ENCODE peak calls at places on chromosomes 6 and 20, in eight cellular contexts. P, R, G, E, T, X, L and O are unnamed samples.

GRCh38 chr6:11387702-11388101 is 149.8 kb upstream of the TMEM170B start:
- DNase-seq in P (no peak), R (no peak), G (no peak), E (no peak), T (no peak), X (no peak), L (no peak), O (no peak)

GRCh38 chr6:129153257-129153656 is 270.3 kb downstream of the LAMA2 start:
- DNase-seq in P (no peak), R (no peak), G (no peak), E (no peak), T (no peak), X (no peak), L (no peak), O (no peak)

GRCh38 chr6:130625825-130626500 is 201.2 kb upstream of the SMLR1 start:
- DNase-seq in P (no peak), R (no peak), G (peak; percentile 20), E (no peak), T (no peak), X (peak; percentile 91), L (no peak), O (peak; percentile 65)

GRCh38 chr6:75601608-75602163 is at the start of gene SENP6:
- DNase-seq in P (peak; percentile 81), R (peak; percentile 82), G (peak; percentile 64), E (peak; percentile 81), T (peak; percentile 54), X (peak; percentile 89), L (peak; percentile 68), O (peak; percentile 66)

GRCh38 chr6:125140808-125141207 is 12.8 kb upstream of the TPD52L1 start:
- DNase-seq in P (no peak), R (no peak), G (no peak), E (no peak), T (no peak), X (no peak), L (no peak), O (no peak)

GRCh38 chr6:134982161-134982560 is 32.3 kb upstream of the ALDH8A1 start:
- DNase-seq in P (no peak), R (no peak), G (no peak), E (no peak), T (no peak), X (no peak), L (no peak), O (no peak)

GRCh38 chr6:6892706-6893601 is 214.8 kb upstream of the RREB1 start:
- DNase-seq in P (no peak), R (no peak), G (no peak), E (no peak), T (no peak), X (no peak), L (no peak), O (no peak)

GRCh38 chr20:31497838-31498540 is 16.3 kb upstream of the HM13 start:
- DNase-seq in P (no peak), R (no peak), G (no peak), E (no peak), T (no peak), X (peak; percentile 41), L (no peak), O (no peak)

GRCh38 chr6:32116674-32117073 is 7.5 kb upstream of the TNXB start:
- DNase-seq in P (no peak), R (no peak), G (no peak), E (no peak), T (no peak), X (peak; percentile 33), L (no peak), O (peak; percentile 57)

GRCh38 chr6:169212897-169213813 is 40.5 kb downstream of the THBS2 start:
- DNase-seq in P (peak; percentile 57), R (peak; percentile 75), G (peak; percentile 90), E (peak; percentile 94), T (peak; percentile 77), X (peak; percentile 91), L (peak; percentile 87), O (no peak)

GRCh38 chr6:90082847-90083246 is 188.6 kb downstream of the GJA10 start:
- DNase-seq in P (no peak), R (no peak), G (no peak), E (no peak), T (no peak), X (no peak), L (no peak), O (no peak)

GRCh38 chr20:7392551-7392950 is 547.7 kb downstream of the HAO1 start:
- DNase-seq in P (no peak), R (peak; percentile 6), G (no peak), E (no peak), T (no peak), X (peak; percentile 34), L (no peak), O (no peak)

GRCh38 chr20:23086056-23086551 is at the start of gene CD93:
- DNase-seq in P (peak; percentile 86), R (no peak), G (peak; percentile 10), E (peak; percentile 41), T (no peak), X (no peak), L (peak; percentile 29), O (no peak)

GRCh38 chr20:56780266-56780665 is 151.2 kb downstream of the TFAP2C start:
- DNase-seq in P (no peak), R (no peak), G (no peak), E (no peak), T (no peak), X (no peak), L (no peak), O (no peak)

GRCh38 chr6:43246301-43247114 is 3.2 kb downstream of the TTBK1 start:
- DNase-seq in P (no peak), R (peak; percentile 88), G (no peak), E (no peak), T (no peak), X (peak; percentile 44), L (no peak), O (peak; percentile 70)

GRCh38 chr6:52498538-52499017 is 78.3 kb downstream of the TRAM2 start:
- DNase-seq in P (no peak), R (no peak), G (no peak), E (no peak), T (no peak), X (no peak), L (no peak), O (no peak)

GRCh38 chr6:20448828-20449227 is 47.1 kb downstream of the E2F3 start:
- DNase-seq in P (no peak), R (no peak), G (no peak), E (no peak), T (no peak), X (no peak), L (no peak), O (no peak)

GRCh38 chr6:82924799-82925535 is 140.7 kb downstream of the UBE3D start:
- DNase-seq in P (no peak), R (no peak), G (no peak), E (no peak), T (no peak), X (no peak), L (no peak), O (no peak)

GRCh38 chr6:138654715-138655634 is 118.6 kb upstream of the CCDC28A start:
- DNase-seq in P (no peak), R (no peak), G (peak; percentile 20), E (no peak), T (no peak), X (peak; percentile 68), L (no peak), O (no peak)

GRCh38 chr20:20368414-20369352 is 779 bp downstream of the INSM1 start:
- DNase-seq in P (no peak), R (no peak), G (peak; percentile 20), E (no peak), T (no peak), X (no peak), L (no peak), O (peak; percentile 38)

GRCh38 chr6:4371207-4371921 is 236.0 kb upstream of the ECI2 start:
- DNase-seq in P (no peak), R (no peak), G (no peak), E (no peak), T (no peak), X (peak; percentile 90), L (no peak), O (no peak)

GRCh38 chr6:160221918-160222317 is 36.7 kb downstream of the SLC22A2 start:
- DNase-seq in P (no peak), R (no peak), G (no peak), E (no peak), T (no peak), X (no peak), L (no peak), O (no peak)

GRCh38 chr6:111030008-111031006 is 48.5 kb downstream of the RPF2 start:
- DNase-seq in P (no peak), R (no peak), G (no peak), E (no peak), T (no peak), X (no peak), L (no peak), O (no peak)

GRCh38 chr20:47993035-47993755 is 207.9 kb upstream of the SULF2 start:
- DNase-seq in P (no peak), R (no peak), G (no peak), E (no peak), T (no peak), X (no peak), L (no peak), O (no peak)

GRCh38 chr20:58577139-58577806 is 62.1 kb upstream of the APCDD1L start:
- DNase-seq in P (no peak), R (no peak), G (no peak), E (no peak), T (no peak), X (no peak), L (no peak), O (no peak)

GRCh38 chr6:151213352-151213751 is 26.4 kb upstream of the AKAP12 start:
- DNase-seq in P (no peak), R (no peak), G (no peak), E (no peak), T (no peak), X (no peak), L (no peak), O (no peak)

GRCh38 chr6:13694562-13694961 is 17.1 kb downstream of the RANBP9 start:
- DNase-seq in P (no peak), R (no peak), G (no peak), E (no peak), T (no peak), X (no peak), L (no peak), O (no peak)

GRCh38 chr20:36407196-36407733 is 101.1 kb downstream of the DLGAP4 start:
- DNase-seq in P (no peak), R (no peak), G (no peak), E (no peak), T (no peak), X (peak; percentile 46), L (no peak), O (no peak)

GRCh38 chr20:64206619-64207018 is 42.4 kb downstream of the MYT1 start:
- DNase-seq in P (no peak), R (no peak), G (no peak), E (no peak), T (no peak), X (no peak), L (no peak), O (no peak)

GRCh38 chr6:133621751-133622150 is 267.2 kb upstream of the TCF21 start:
- DNase-seq in P (no peak), R (no peak), G (no peak), E (no peak), T (no peak), X (no peak), L (no peak), O (no peak)

GRCh38 chr6:31393932-31394331 is 9.5 kb upstream of the MICA start:
- DNase-seq in P (no peak), R (no peak), G (no peak), E (no peak), T (no peak), X (no peak), L (no peak), O (no peak)

GRCh38 chr6:79385333-79385732 is 150.9 kb upstream of the HMGN3 start:
- DNase-seq in P (no peak), R (no peak), G (no peak), E (no peak), T (no peak), X (no peak), L (no peak), O (no peak)

GRCh38 chr20:3980260-3981131 is 34.9 kb downstream of the RNF24 start:
- DNase-seq in P (no peak), R (no peak), G (peak; percentile 10), E (peak; percentile 10), T (no peak), X (peak; percentile 81), L (peak; percentile 18), O (no peak)

GRCh38 chr6:3542032-3542640 is 85.3 kb upstream of the SLC22A23 start:
- DNase-seq in P (no peak), R (no peak), G (no peak), E (no peak), T (no peak), X (no peak), L (no peak), O (no peak)